ENCODE peak calls at places on chromosome 15, in eight cellular contexts. One of them, this sample, is unnamed.

GRCh38 chr15:92614301-92614700 is 41.3 kb downstream of the FAM174B start:
- DNase-seq in H1: no peak
- DNase-seq in stomach: peak
- DNase-seq in HepG2: no peak
- DNase-seq in GM12878: no peak
- DNase-seq in A549: no peak
- DNase-seq in esophagus muscularis mucosa: no peak
- DNase-seq in transverse colon: no peak
- DNase-seq in this sample: peak

GRCh38 chr15:43469867-43470266 is 23.1 kb downstream of the TP53BP1 start:
- DNase-seq in H1: no peak
- DNase-seq in stomach: no peak
- DNase-seq in HepG2: no peak
- DNase-seq in GM12878: no peak
- DNase-seq in A549: no peak
- DNase-seq in esophagus muscularis mucosa: no peak
- DNase-seq in transverse colon: no peak
- DNase-seq in this sample: no peak

GRCh38 chr15:45587861-45588170 is 637 bp downstream of the BLOC1S6 start:
- DNase-seq in H1: no peak
- DNase-seq in stomach: no peak
- DNase-seq in HepG2: no peak
- DNase-seq in GM12878: no peak
- DNase-seq in A549: no peak
- DNase-seq in esophagus muscularis mucosa: no peak
- DNase-seq in transverse colon: no peak
- DNase-seq in this sample: no peak

GRCh38 chr15:33069161-33069560 is 125.4 kb downstream of the FMN1 start:
- DNase-seq in H1: no peak
- DNase-seq in stomach: no peak
- DNase-seq in HepG2: no peak
- DNase-seq in GM12878: no peak
- DNase-seq in A549: no peak
- DNase-seq in esophagus muscularis mucosa: no peak
- DNase-seq in transverse colon: no peak
- DNase-seq in this sample: no peak

GRCh38 chr15:96252148-96252547 is 78.4 kb upstream of the NR2F2 start:
- DNase-seq in H1: no peak
- DNase-seq in stomach: no peak
- DNase-seq in HepG2: no peak
- DNase-seq in GM12878: no peak
- DNase-seq in A549: peak
- DNase-seq in esophagus muscularis mucosa: no peak
- DNase-seq in transverse colon: no peak
- DNase-seq in this sample: no peak

GRCh38 chr15:92355307-92355706 is 38.4 kb upstream of the ST8SIA2 start:
- DNase-seq in H1: no peak
- DNase-seq in stomach: no peak
- DNase-seq in HepG2: no peak
- DNase-seq in GM12878: no peak
- DNase-seq in A549: no peak
- DNase-seq in esophagus muscularis mucosa: no peak
- DNase-seq in transverse colon: no peak
- DNase-seq in this sample: no peak

GRCh38 chr15:98715890-98716443 is 67.6 kb downstream of the IGF1R start:
- DNase-seq in H1: no peak
- DNase-seq in stomach: no peak
- DNase-seq in HepG2: no peak
- DNase-seq in GM12878: no peak
- DNase-seq in A549: no peak
- DNase-seq in esophagus muscularis mucosa: no peak
- DNase-seq in transverse colon: no peak
- DNase-seq in this sample: no peak

GRCh38 chr15:70670680-70671079 is 92.7 kb downstream of the UACA start:
- DNase-seq in H1: no peak
- DNase-seq in stomach: no peak
- DNase-seq in HepG2: no peak
- DNase-seq in GM12878: no peak
- DNase-seq in A549: no peak
- DNase-seq in esophagus muscularis mucosa: no peak
- DNase-seq in transverse colon: no peak
- DNase-seq in this sample: no peak

GRCh38 chr15:29612096-29612495 is 210.2 kb downstream of the TJP1 start:
- DNase-seq in H1: no peak
- DNase-seq in stomach: no peak
- DNase-seq in HepG2: no peak
- DNase-seq in GM12878: no peak
- DNase-seq in A549: no peak
- DNase-seq in esophagus muscularis mucosa: no peak
- DNase-seq in transverse colon: no peak
- DNase-seq in this sample: no peak

GRCh38 chr15:30030350-30030749 is 52.4 kb upstream of the GOLGA8J start:
- DNase-seq in H1: no peak
- DNase-seq in stomach: no peak
- DNase-seq in HepG2: no peak
- DNase-seq in GM12878: no peak
- DNase-seq in A549: peak
- DNase-seq in esophagus muscularis mucosa: no peak
- DNase-seq in transverse colon: no peak
- DNase-seq in this sample: no peak

GRCh38 chr15:85335193-85335939 is 45.0 kb upstream of the AKAP13 start:
- DNase-seq in H1: no peak
- DNase-seq in stomach: no peak
- DNase-seq in HepG2: no peak
- DNase-seq in GM12878: no peak
- DNase-seq in A549: no peak
- DNase-seq in esophagus muscularis mucosa: no peak
- DNase-seq in transverse colon: peak
- DNase-seq in this sample: no peak

GRCh38 chr15:60575995-60576394 is 97.1 kb upstream of the ICE2 start:
- DNase-seq in H1: no peak
- DNase-seq in stomach: no peak
- DNase-seq in HepG2: peak
- DNase-seq in GM12878: no peak
- DNase-seq in A549: peak
- DNase-seq in esophagus muscularis mucosa: no peak
- DNase-seq in transverse colon: no peak
- DNase-seq in this sample: no peak

GRCh38 chr15:52137432-52138357 is 25.1 kb upstream of the BCL2L10 start:
- DNase-seq in H1: no peak
- DNase-seq in stomach: peak
- DNase-seq in HepG2: peak
- DNase-seq in GM12878: no peak
- DNase-seq in A549: no peak
- DNase-seq in esophagus muscularis mucosa: no peak
- DNase-seq in transverse colon: peak
- DNase-seq in this sample: no peak

GRCh38 chr15:74809951-74810350 is 2.7 kb upstream of the LMAN1L start:
- DNase-seq in H1: no peak
- DNase-seq in stomach: no peak
- DNase-seq in HepG2: no peak
- DNase-seq in GM12878: no peak
- DNase-seq in A549: no peak
- DNase-seq in esophagus muscularis mucosa: no peak
- DNase-seq in transverse colon: no peak
- DNase-seq in this sample: no peak

GRCh38 chr15:91200101-91200754 is 100.2 kb downstream of the SV2B start:
- DNase-seq in H1: no peak
- DNase-seq in stomach: no peak
- DNase-seq in HepG2: no peak
- DNase-seq in GM12878: no peak
- DNase-seq in A549: no peak
- DNase-seq in esophagus muscularis mucosa: no peak
- DNase-seq in transverse colon: no peak
- DNase-seq in this sample: no peak

GRCh38 chr15:77609558-77609957 is 23.2 kb downstream of the LINGO1 start:
- DNase-seq in H1: no peak
- DNase-seq in stomach: no peak
- DNase-seq in HepG2: no peak
- DNase-seq in GM12878: no peak
- DNase-seq in A549: no peak
- DNase-seq in esophagus muscularis mucosa: no peak
- DNase-seq in transverse colon: no peak
- DNase-seq in this sample: no peak

GRCh38 chr15:23038741-23039150 is 623 bp downstream of the TUBGCP5 start:
- DNase-seq in H1: no peak
- DNase-seq in stomach: no peak
- DNase-seq in HepG2: peak
- DNase-seq in GM12878: no peak
- DNase-seq in A549: peak
- DNase-seq in esophagus muscularis mucosa: no peak
- DNase-seq in transverse colon: peak
- DNase-seq in this sample: no peak

GRCh38 chr15:74252291-74253080 is 16.4 kb downstream of the CCDC33 start:
- DNase-seq in H1: no peak
- DNase-seq in stomach: no peak
- DNase-seq in HepG2: no peak
- DNase-seq in GM12878: no peak
- DNase-seq in A549: no peak
- DNase-seq in esophagus muscularis mucosa: no peak
- DNase-seq in transverse colon: no peak
- DNase-seq in this sample: no peak

GRCh38 chr15:31360158-31360561 is 33.5 kb downstream of the KLF13 start:
- DNase-seq in H1: no peak
- DNase-seq in stomach: no peak
- DNase-seq in HepG2: no peak
- DNase-seq in GM12878: no peak
- DNase-seq in A549: no peak
- DNase-seq in esophagus muscularis mucosa: no peak
- DNase-seq in transverse colon: no peak
- DNase-seq in this sample: no peak
- H3K27ac ChIP-seq in H1: no peak
- H3K27ac ChIP-seq in stomach: peak
- H3K27ac ChIP-seq in HepG2: no peak
- H3K27ac ChIP-seq in GM12878: peak
- H3K27ac ChIP-seq in A549: no peak
- H3K27ac ChIP-seq in esophagus muscularis mucosa: peak
- H3K27ac ChIP-seq in transverse colon: peak
- H3K27ac ChIP-seq in this sample: no peak

GRCh38 chr15:100651253-100651652 is 48.9 kb downstream of the ASB7 start:
- DNase-seq in H1: no peak
- DNase-seq in stomach: no peak
- DNase-seq in HepG2: no peak
- DNase-seq in GM12878: no peak
- DNase-seq in A549: peak
- DNase-seq in esophagus muscularis mucosa: no peak
- DNase-seq in transverse colon: no peak
- DNase-seq in this sample: no peak
- TF ChIP-seq EP300 in H1: no peak
- TF ChIP-seq EP300 in stomach: no peak
- TF ChIP-seq EP300 in HepG2: no peak
- TF ChIP-seq EP300 in GM12878: no peak
- TF ChIP-seq EP300 in A549: no peak
- TF ChIP-seq EP300 in esophagus muscularis mucosa: no peak
- TF ChIP-seq EP300 in transverse colon: no peak
- TF ChIP-seq EP300 in this sample: no peak

GRCh38 chr15:66287461-66288055 is 5.8 kb upstream of the DIS3L start:
- DNase-seq in H1: no peak
- DNase-seq in stomach: no peak
- DNase-seq in HepG2: no peak
- DNase-seq in GM12878: no peak
- DNase-seq in A549: peak
- DNase-seq in esophagus muscularis mucosa: no peak
- DNase-seq in transverse colon: no peak
- DNase-seq in this sample: no peak

GRCh38 chr15:66288093-66288492 is 5.3 kb upstream of the DIS3L start:
- DNase-seq in H1: no peak
- DNase-seq in stomach: no peak
- DNase-seq in HepG2: peak
- DNase-seq in GM12878: no peak
- DNase-seq in A549: peak
- DNase-seq in esophagus muscularis mucosa: no peak
- DNase-seq in transverse colon: no peak
- DNase-seq in this sample: no peak

GRCh38 chr15:66284276-66284675 is 9.1 kb upstream of the DIS3L start:
- DNase-seq in H1: no peak
- DNase-seq in stomach: no peak
- DNase-seq in HepG2: no peak
- DNase-seq in GM12878: no peak
- DNase-seq in A549: no peak
- DNase-seq in esophagus muscularis mucosa: no peak
- DNase-seq in transverse colon: no peak
- DNase-seq in this sample: no peak

GRCh38 chr15:66288796-66289195 is 4.6 kb upstream of the DIS3L start:
- DNase-seq in H1: no peak
- DNase-seq in stomach: no peak
- DNase-seq in HepG2: no peak
- DNase-seq in GM12878: no peak
- DNase-seq in A549: no peak
- DNase-seq in esophagus muscularis mucosa: no peak
- DNase-seq in transverse colon: no peak
- DNase-seq in this sample: no peak

DNA sequence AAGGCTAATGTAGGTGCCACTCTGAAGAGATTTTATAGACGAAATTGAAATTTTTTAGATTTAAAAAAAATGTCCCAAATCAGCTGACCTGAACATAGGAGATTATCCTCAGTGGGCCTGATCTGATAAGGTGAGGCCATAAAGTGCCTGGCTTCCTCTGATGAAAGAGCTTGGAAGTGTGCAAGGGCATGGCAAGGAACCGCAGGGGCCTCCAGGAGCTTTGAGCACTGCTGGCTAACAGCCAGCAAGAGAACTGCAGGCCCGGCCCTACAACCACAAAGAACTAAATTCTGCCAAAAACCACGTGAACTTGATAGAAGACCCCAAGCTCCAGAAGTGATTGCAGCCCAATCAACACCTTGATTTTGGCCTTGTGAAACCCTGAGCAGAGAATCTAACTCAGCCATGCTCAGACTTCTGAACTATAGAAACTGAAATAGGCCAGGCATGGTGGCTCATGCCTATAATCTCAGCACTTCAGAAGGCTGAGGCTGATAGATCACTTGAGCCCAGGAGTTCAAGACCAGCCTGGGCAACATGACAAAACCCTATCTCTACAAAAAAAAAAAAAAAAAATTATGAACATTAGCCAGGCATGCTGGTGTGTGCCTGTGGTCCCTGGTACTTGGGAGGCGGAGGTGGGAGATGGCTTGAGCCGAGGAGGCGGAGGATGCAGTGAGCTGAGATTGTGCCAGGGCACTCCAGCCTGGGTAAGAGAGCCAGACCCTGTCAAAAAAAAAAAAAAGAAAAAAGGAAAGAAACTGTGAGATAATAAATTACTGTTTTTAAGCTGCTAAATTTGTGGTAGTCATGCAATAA is 7.7 kb upstream of the DIS3L start:
- DNase-seq in H1: no peak
- DNase-seq in stomach: no peak
- DNase-seq in HepG2: no peak
- DNase-seq in GM12878: no peak
- DNase-seq in A549: no peak
- DNase-seq in esophagus muscularis mucosa: no peak
- DNase-seq in transverse colon: no peak
- DNase-seq in this sample: no peak
- TF ChIP-seq POLR2A in H1: no peak
- TF ChIP-seq POLR2A in stomach: no peak
- TF ChIP-seq POLR2A in HepG2: no peak
- TF ChIP-seq POLR2A in GM12878: no peak
- TF ChIP-seq POLR2A in A549: no peak
- TF ChIP-seq POLR2A in esophagus muscularis mucosa: no peak
- TF ChIP-seq POLR2A in transverse colon: no peak
- TF ChIP-seq POLR2A in this sample: no peak

GRCh38 chr15:87522997-87523396 is 733.5 kb downstream of the NTRK3 start:
- DNase-seq in H1: no peak
- DNase-seq in stomach: no peak
- DNase-seq in HepG2: no peak
- DNase-seq in GM12878: no peak
- DNase-seq in A549: no peak
- DNase-seq in esophagus muscularis mucosa: peak
- DNase-seq in transverse colon: no peak
- DNase-seq in this sample: no peak

GRCh38 chr15:87518957-87519356 is 737.6 kb downstream of the NTRK3 start:
- DNase-seq in H1: no peak
- DNase-seq in stomach: no peak
- DNase-seq in HepG2: no peak
- DNase-seq in GM12878: no peak
- DNase-seq in A549: no peak
- DNase-seq in esophagus muscularis mucosa: peak
- DNase-seq in transverse colon: no peak
- DNase-seq in this sample: no peak
- H3K27ac ChIP-seq in H1: no peak
- H3K27ac ChIP-seq in stomach: no peak
- H3K27ac ChIP-seq in HepG2: no peak
- H3K27ac ChIP-seq in GM12878: no peak
- H3K27ac ChIP-seq in A549: no peak
- H3K27ac ChIP-seq in esophagus muscularis mucosa: no peak
- H3K27ac ChIP-seq in transverse colon: no peak
- H3K27ac ChIP-seq in this sample: no peak

This sample was measured in sigmoid colon.